ENCODE peak calls at places on chromosomes 3 and 15, in six cellular contexts. D is GM12878, F is HepG2, H is SK-N-SH, J is H1, K is K562. S is an unnamed sample.

GRCh38 chr15:64807751-64808222 is 17.7 kb downstream of the PIF1 start:
- DNase-seq in H (no peak), D (no peak), J (peak), F (no peak), K (no peak), S (no peak)

GRCh38 chr15:48925714-48926223 is 38.0 kb downstream of the SHC4 start:
- DNase-seq in H (peak), F (peak), J (no peak), K (peak), D (no peak), S (no peak)

GRCh38 chr3:105555206-105555605 is 188.5 kb downstream of the ALCAM start:
- DNase-seq in K (no peak), J (no peak), H (no peak), D (no peak), F (no peak), S (no peak)

GRCh38 chr3:170815340-170815739 is 54.7 kb downstream of the RPL22L1 start:
- DNase-seq in H (no peak), K (peak), D (no peak), J (peak), F (peak), S (no peak)

GRCh38 chr15:64354683-64355558 is 1.1 kb downstream of the CSNK1G1 start:
- DNase-seq in J (no peak), K (no peak), F (no peak), D (no peak), H (no peak), S (no peak)

GRCh38 chr3:65334045-65334665 is 646.4 kb upstream of the ADAMTS9 start:
- DNase-seq in H (no peak), J (peak), D (no peak), K (peak), F (no peak), S (no peak)

GRCh38 chr3:44893097-44893496 is 18.7 kb downstream of the TGM4 start:
- DNase-seq in D (no peak), J (no peak), F (no peak), H (no peak), K (no peak), S (no peak)

GRCh38 chr15:74821091-74821789 is 5.2 kb upstream of the CPLX3 start:
- DNase-seq in K (no peak), J (no peak), F (no peak), D (peak), H (peak), S (no peak)

GRCh38 chr3:42020681-42021307 is 58.9 kb upstream of the ULK4 start:
- DNase-seq in H (no peak), K (no peak), F (no peak), J (no peak), D (no peak), S (no peak)

GRCh38 chr3:33006571-33007286 is 55.3 kb downstream of the CCR4 start:
- DNase-seq in D (no peak), H (no peak), K (no peak), F (no peak), J (no peak), S (no peak)

GRCh38 chr3:8442993-8443670 is 58.5 kb upstream of the LMCD1 start:
- DNase-seq in D (no peak), H (peak), F (no peak), K (no peak), J (no peak), S (no peak)

GRCh38 chr3:174862101-174862500 is 3.0 kb downstream of the NAALADL2 start:
- DNase-seq in H (no peak), D (no peak), J (peak), F (peak), K (no peak), S (no peak)

GRCh38 chr3:166362698-166363097 is 525.5 kb upstream of the BCHE start:
- DNase-seq in F (no peak), J (no peak), D (no peak), K (no peak), H (no peak), S (no peak)

GRCh38 chr3:58998476-58999117 is 51.2 kb downstream of the CFAP20DC start:
- DNase-seq in J (no peak), H (peak), K (peak), D (no peak), F (no peak), S (no peak)

GRCh38 chr3:30583973-30584372 is 22.4 kb upstream of the TGFBR2 start:
- DNase-seq in K (no peak), D (no peak), J (no peak), F (peak), H (no peak), S (no peak)

GRCh38 chr3:176663819-176664218 is 533.5 kb downstream of the TBL1XR1 start:
- DNase-seq in F (peak), H (peak), K (no peak), D (no peak), J (no peak), S (no peak)

GRCh38 chr15:67504796-67505195 is 16.1 kb upstream of the C15orf61 start:
- DNase-seq in D (no peak), F (no peak), J (no peak), K (no peak), H (no peak), S (no peak)

GRCh38 chr15:99944131-99944530 is 210.9 kb upstream of the LYSMD4 start:
- DNase-seq in K (no peak), H (no peak), F (no peak), J (peak), D (no peak), S (no peak)

GRCh38 chr3:123099331-123100191 is 32.7 kb downstream of the PDIA5 start:
- DNase-seq in H (no peak), K (no peak), D (no peak), F (no peak), J (no peak), S (no peak)

GRCh38 chr15:76584868-76585572 is 248.4 kb downstream of the ISL2 start:
- DNase-seq in F (no peak), K (no peak), H (no peak), D (no peak), J (no peak), S (no peak)

GRCh38 chr3:59606638-59607262 is 556.9 kb upstream of the CFAP20DC start:
- DNase-seq in K (no peak), J (no peak), H (peak), F (no peak), D (no peak), S (no peak)

GRCh38 chr3:122085666-122086065 is 30.5 kb downstream of the CD86 start:
- DNase-seq in H (no peak), F (no peak), J (no peak), K (no peak), D (no peak), S (peak)

GRCh38 chr3:86988986-86989385 is 2.0 kb downstream of the VGLL3 start:
- DNase-seq in F (no peak), D (no peak), K (no peak), H (no peak), J (no peak), S (no peak)

GRCh38 chr3:535566-536416 is 339.2 kb downstream of the CHL1 start:
- DNase-seq in F (no peak), J (peak), D (no peak), K (no peak), H (peak), S (no peak)

GRCh38 chr15:80660114-80660513 is 35.0 kb upstream of the ABHD17C start:
- DNase-seq in H (peak), J (peak), D (no peak), K (no peak), F (peak), S (no peak)

GRCh38 chr3:46059432-46059831 is 32.1 kb upstream of the XCR1 start:
- DNase-seq in J (no peak), H (no peak), D (peak), F (no peak), K (no peak), S (peak)

GRCh38 chr3:175702956-175703355 is 843.8 kb downstream of the NAALADL2 start:
- DNase-seq in H (no peak), D (no peak), F (no peak), K (no peak), J (no peak), S (no peak)

GRCh38 chr15:72306211-72306785 is 13.7 kb downstream of the CELF6 start:
- DNase-seq in H (peak), K (peak), D (no peak), J (peak), F (no peak), S (peak)

GRCh38 chr3:57803647-57804081 is 47.6 kb downstream of the SLMAP start:
- DNase-seq in H (no peak), D (no peak), F (no peak), J (no peak), K (no peak), S (no peak)

DNA sequence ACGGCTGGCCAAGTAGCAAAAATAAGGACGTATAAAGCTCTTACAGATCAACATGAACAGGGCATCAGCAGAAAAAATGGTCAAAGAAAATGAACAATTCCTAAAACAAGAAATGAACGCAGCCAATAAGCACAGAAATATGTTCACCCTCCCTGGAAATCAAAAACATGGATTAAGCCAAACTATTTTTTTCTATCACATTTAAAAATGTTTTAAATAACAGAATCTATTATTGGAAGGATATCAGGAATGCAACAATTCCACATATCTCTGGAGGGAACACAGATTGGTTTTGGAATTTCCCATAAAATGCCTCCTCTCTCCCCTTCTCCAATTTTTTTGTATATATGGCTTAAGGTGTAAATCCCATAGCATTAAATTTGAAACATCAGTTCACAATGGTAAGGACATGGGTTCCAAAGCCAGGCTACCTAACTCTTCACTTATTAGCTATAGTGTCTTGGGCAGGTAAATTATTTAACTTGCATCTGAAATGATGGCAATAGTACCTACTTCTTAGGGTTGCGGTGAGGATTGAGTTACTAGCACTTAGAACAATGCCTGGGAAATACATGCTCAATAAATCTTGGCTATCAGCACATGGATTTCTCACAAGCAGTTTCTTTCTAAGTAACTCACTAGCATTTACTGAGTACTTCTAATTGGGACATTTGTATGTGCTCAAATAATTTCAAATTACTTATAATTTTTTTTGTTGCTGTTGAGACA is 10.1 kb downstream of the UACA start:
- DNase-seq in J (no peak), D (no peak), H (no peak), F (no peak), K (no peak), S (no peak)
- TF ChIP-seq GABPA in J (no peak), D (no peak), H (no peak), F (no peak), K (no peak), S (no peak)

GRCh38 chr3:18900994-18901393 is 247.3 kb upstream of the KCNH8 start:
- DNase-seq in K (no peak), F (no peak), J (no peak), H (no peak), D (peak), S (no peak)
- TF ChIP-seq GABPA in K (no peak), F (no peak), J (no peak), H (no peak), D (no peak), S (no peak)

DNA sequence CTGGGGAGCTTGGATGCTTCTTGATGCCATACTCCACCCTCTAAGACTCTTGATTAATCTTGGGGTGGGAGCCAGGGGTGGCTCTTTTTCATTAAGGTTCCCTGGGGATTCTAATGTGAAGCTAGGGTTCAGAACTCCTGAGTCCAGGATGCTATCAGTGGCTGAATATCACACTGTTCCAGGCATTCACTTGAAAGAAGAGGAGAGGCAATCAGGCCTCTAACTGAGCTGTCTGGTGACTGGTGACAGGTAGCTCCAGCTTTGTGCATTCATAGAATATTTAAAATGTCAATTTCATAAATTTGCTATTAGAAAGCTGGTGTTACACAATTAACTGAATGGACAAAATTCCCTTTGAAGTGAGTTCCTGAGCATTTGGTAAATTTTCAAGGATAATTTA is 139.0 kb downstream of the CHDH start:
- DNase-seq in J (peak), K (no peak), D (no peak), H (no peak), F (no peak), S (no peak)
- TF ChIP-seq GABPA in J (no peak), K (no peak), D (no peak), H (no peak), F (no peak), S (no peak)

GRCh38 chr3:172280406-172281051 is 167.7 kb downstream of the GHSR start:
- DNase-seq in H (no peak), J (no peak), K (no peak), F (no peak), D (no peak), S (no peak)
- TF ChIP-seq GABPA in H (no peak), J (no peak), K (no peak), F (no peak), D (no peak), S (no peak)